ENCODE peak calls at places on chromosome 10, in seven cellular contexts. F is IMR-90, Q is GM23338, H is lung, T is GM23248, X is thyroid gland, S is tibial nerve. C is an unnamed sample. For H3K4me1, the result is how much of the 10 kb centered on the place peaks cover.

GRCh38 chr10:12448729-12449391 is 99.5 kb downstream of the CAMK1D start:
- DNase-seq in T (peak), H (peak), F (peak), Q (no peak), X (peak), S (peak), C (peak)

GRCh38 chr10:127408733-127409132 is 140.4 kb upstream of the NPS start:
- DNase-seq in H (no peak), S (no peak), F (peak), Q (no peak), T (no peak), X (no peak), C (no peak)

GRCh38 chr10:5551531-5552375 is 27.0 kb downstream of the CALML3 start:
- DNase-seq in Q (no peak), F (peak), H (no peak), T (no peak), S (no peak), X (no peak), C (peak)

GRCh38 chr10:124601431-124602120 is 140.0 kb downstream of the LHPP start:
- DNase-seq in F (no peak), T (no peak), S (no peak), Q (no peak), H (no peak), X (peak), C (no peak)

GRCh38 chr10:19977097-19977521 is 160.9 kb downstream of the PLXDC2 start:
- DNase-seq in F (peak), Q (no peak), T (no peak), X (no peak), S (no peak), H (no peak), C (no peak)

GRCh38 chr10:86290933-86291615 is 75.5 kb downstream of the GRID1 start:
- DNase-seq in T (no peak), S (no peak), X (no peak), Q (no peak), F (no peak), H (no peak), C (no peak)

GRCh38 chr10:71059059-71059818 is 153.1 kb upstream of the UNC5B start:
- DNase-seq in F (no peak), Q (peak), T (no peak), H (no peak), S (peak), X (no peak), C (no peak)

GRCh38 chr10:107277591-107277990 is 113.1 kb upstream of the SORCS1 start:
- DNase-seq in H (no peak), F (no peak), X (no peak), S (no peak), Q (no peak), T (no peak), C (no peak)

GRCh38 chr10:114427124-114427852 is 23.0 kb upstream of the AFAP1L2 start:
- DNase-seq in H (no peak), S (no peak), F (no peak), Q (peak), X (no peak), T (no peak), C (no peak)

GRCh38 chr10:100847440-100847839 is 65.3 kb upstream of the SLF2 start:
- DNase-seq in S (no peak), F (peak), Q (no peak), X (no peak), T (peak), H (no peak), C (no peak)

GRCh38 chr10:22158426-22158825 is 59.4 kb downstream of the EBLN1 start:
- DNase-seq in S (no peak), X (peak), Q (no peak), T (no peak), H (no peak), F (no peak), C (no peak)

GRCh38 chr10:112912441-112912911 is 37.6 kb upstream of the TCF7L2 start:
- DNase-seq in T (no peak), X (no peak), F (peak), Q (no peak), S (no peak), H (no peak), C (no peak)

GRCh38 chr10:106980711-106981460 is 183.6 kb downstream of the SORCS1 start:
- DNase-seq in S (no peak), T (no peak), X (peak), Q (no peak), F (no peak), H (no peak), C (no peak)

GRCh38 chr10:24669285-24669861 is 54.3 kb downstream of the ARHGAP21 start:
- DNase-seq in T (no peak), F (no peak), X (no peak), Q (no peak), S (no peak), H (no peak), C (no peak)

GRCh38 chr10:93495654-93496321 is 624 bp upstream of the CEP55 start:
- DNase-seq in X (peak), F (no peak), H (no peak), T (peak), S (no peak), Q (peak), C (peak)

GRCh38 chr10:76202777-76203176 is 771.4 kb downstream of the LRMDA start:
- DNase-seq in X (no peak), H (no peak), Q (no peak), F (peak), S (no peak), T (peak), C (no peak)

GRCh38 chr10:105691811-105692210 is 1050.7 kb downstream of the SORCS3 start:
- DNase-seq in F (no peak), T (no peak), Q (peak), S (peak), H (no peak), X (no peak), C (no peak)

GRCh38 chr10:101367569-101368453 is 13.8 kb downstream of the BTRC start:
- DNase-seq in X (no peak), H (no peak), T (peak), Q (no peak), S (no peak), F (peak), C (no peak)

GRCh38 chr10:22518167-22518724 is 172.9 kb downstream of the SPAG6 start:
- DNase-seq in F (no peak), H (no peak), T (peak), S (no peak), X (no peak), Q (no peak), C (no peak)

GRCh38 chr10:77297370-77297692 is 340.3 kb downstream of the KCNMA1 start:
- DNase-seq in Q (no peak), T (peak), X (no peak), F (peak), S (no peak), H (no peak), C (no peak)

GRCh38 chr10:58436071-58436470 is 50.9 kb downstream of the TFAM start:
- DNase-seq in S (no peak), F (no peak), Q (peak), T (no peak), X (no peak), H (no peak), C (peak)

GRCh38 chr10:37285063-37285462 is 159.7 kb downstream of the ANKRD30A start:
- DNase-seq in S (no peak), T (no peak), H (no peak), Q (no peak), X (no peak), F (no peak), C (no peak)

GRCh38 chr10:9848981-9849380 is 1168.7 kb upstream of the CELF2 start:
- DNase-seq in Q (no peak), F (no peak), T (no peak), S (no peak), H (no peak), X (no peak), C (no peak)

GRCh38 chr10:133608855-133609254 is 17.7 kb downstream of the FRG2B start:
- DNase-seq in X (peak), T (peak), Q (peak), F (no peak), S (no peak), H (no peak), C (no peak)

GRCh38 chr10:123522702-123523312 is 143.3 kb upstream of the GPR26 start:
- DNase-seq in T (no peak), S (no peak), X (no peak), Q (no peak), H (peak), F (no peak), C (no peak)

GRCh38 chr10:107924458-107924857 is 760.0 kb upstream of the SORCS1 start:
- DNase-seq in F (no peak), H (no peak), T (no peak), X (no peak), Q (no peak), S (no peak), C (no peak)

GRCh38 chr10:12588091-12588850 is 238.9 kb downstream of the CAMK1D start:
- DNase-seq in X (no peak), F (no peak), S (no peak), H (no peak), Q (no peak), T (peak), C (peak)

GRCh38 chr10:15348579-15348978 is 22.5 kb downstream of the FAM171A1 start:
- DNase-seq in Q (peak), X (no peak), H (no peak), S (no peak), F (peak), T (peak), C (no peak)

GRCh38 chr10:5510281-5511072 is 11.1 kb upstream of the CALML5 start:
- DNase-seq in F (no peak), H (no peak), S (peak), Q (no peak), T (peak), X (no peak), C (no peak)

GRCh38 chr10:127498081-127498480 is 51.0 kb upstream of the NPS start:
- DNase-seq in T (no peak), S (no peak), Q (no peak), X (no peak), H (no peak), F (no peak), C (no peak)

GRCh38 chr10:28778524-28778923 is 101.2 kb downstream of the BAMBI start:
- DNase-seq in Q (no peak), S (no peak), H (no peak), T (no peak), X (no peak), F (peak), C (no peak)

GRCh38 chr10:35913628-35914027 is 271.5 kb upstream of the FZD8 start:
- DNase-seq in S (no peak), Q (no peak), H (no peak), X (no peak), F (peak), T (peak), C (no peak)

GRCh38 chr10:68471063-68471585 is 649 bp downstream of the DNA2 start:
- DNase-seq in F (no peak), X (no peak), Q (peak), S (no peak), T (no peak), H (no peak), C (no peak)

GRCh38 chr10:48363617-48364355 is 57.3 kb downstream of the MAPK8 start:
- DNase-seq in F (peak), T (peak), S (peak), Q (peak), X (peak), H (peak), C (no peak)

GRCh38 chr10:28545967-28546644 is 13.2 kb downstream of the WAC start:
- DNase-seq in F (no peak), T (no peak), X (no peak), H (no peak), S (no peak), Q (no peak), C (no peak)

GRCh38 chr10:103451091-103451801 is 924 bp downstream of the CALHM2 start:
- DNase-seq in X (peak), Q (no peak), T (peak), H (peak), S (peak), F (no peak), C (peak)

GRCh38 chr10:85995791-85996190 is 370.8 kb downstream of the GRID1 start:
- DNase-seq in T (peak), S (no peak), F (peak), H (peak), Q (peak), X (peak), C (no peak)

GRCh38 chr10:35387768-35388167 is 51.5 kb downstream of the CCNY start:
- DNase-seq in X (no peak), F (peak), Q (no peak), H (no peak), T (peak), S (no peak), C (no peak)

GRCh38 chr10:131269776-131270460 is 41.6 kb downstream of the TCERG1L start:
- DNase-seq in T (no peak), S (no peak), H (no peak), X (peak), Q (no peak), F (no peak), C (no peak)

DNA sequence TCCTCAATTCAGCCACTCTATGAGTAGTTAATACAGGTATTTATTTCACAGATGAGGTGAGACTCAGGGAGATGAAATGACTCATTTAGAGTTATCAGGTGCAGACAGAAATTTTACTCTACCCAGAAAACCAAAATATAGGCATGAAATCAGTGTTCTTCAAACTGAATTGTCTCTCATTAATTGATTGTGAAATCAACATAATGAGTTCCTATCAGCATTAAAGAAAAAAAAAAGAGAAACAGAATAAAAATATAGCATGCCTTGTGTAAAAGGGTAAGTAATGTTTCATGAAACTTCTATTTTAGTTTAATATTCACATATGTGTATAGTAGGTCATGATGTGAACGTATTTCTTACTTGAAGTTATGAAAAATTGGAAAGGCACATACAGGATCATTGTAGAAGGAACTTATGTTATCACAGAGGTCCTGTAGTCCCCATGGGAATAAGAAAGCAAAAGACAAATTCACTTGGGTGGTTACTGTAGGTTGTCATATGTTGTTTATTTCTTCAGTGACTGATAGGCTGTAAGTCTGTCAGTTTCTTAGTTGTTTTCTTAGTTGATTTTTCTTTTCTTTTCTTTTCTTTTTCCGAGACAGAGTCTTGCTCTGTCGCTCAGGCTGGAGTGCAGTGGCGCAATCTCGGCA is 47.5 kb downstream of the KAT6B start:
- DNase-seq in Q (no peak), F (peak), T (no peak), X (no peak), H (no peak), S (no peak), C (no peak)
- H3K4me1 ChIP-seq in Q (under half), F (under half), T (under half), X (under half), H (under half), S (under half), C (under half)

DNA sequence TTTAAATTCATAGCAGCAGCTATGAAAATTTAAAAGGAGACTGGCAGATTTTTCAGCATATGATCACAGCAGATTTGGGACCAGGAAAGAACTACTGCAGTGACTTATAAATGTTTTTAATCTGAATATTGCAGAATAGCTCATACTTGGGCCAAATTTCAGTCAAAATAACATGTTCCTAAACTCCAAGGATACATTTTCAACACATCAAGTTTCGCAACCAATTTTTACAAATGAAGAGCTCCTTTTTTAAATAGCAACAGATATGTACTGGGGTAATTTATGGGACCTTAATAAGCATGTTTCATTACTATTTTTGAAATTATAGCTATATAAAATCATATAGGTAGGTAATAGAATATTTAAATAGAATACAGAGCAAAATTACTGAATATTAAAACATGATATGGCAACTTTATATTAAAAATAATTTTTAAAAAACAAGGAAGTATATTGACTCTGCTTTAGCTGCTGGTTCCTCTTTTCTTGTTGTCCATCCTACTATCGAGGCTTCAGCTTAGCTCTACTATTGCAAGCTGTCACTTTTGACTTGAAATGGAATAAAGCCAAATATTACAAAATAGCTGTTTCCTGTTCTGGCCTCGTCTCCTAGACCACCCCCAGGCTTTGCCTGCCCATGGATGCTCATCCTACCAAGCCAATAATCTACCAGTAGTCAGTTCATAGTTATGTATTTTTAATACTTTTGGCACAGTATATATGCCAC is 123.1 kb downstream of the NRBF2 start:
- DNase-seq in Q (no peak), X (no peak), S (no peak), T (peak), F (no peak), H (no peak), C (no peak)
- H3K4me1 ChIP-seq in Q (half or more), X (under half), S (half or more), T (under half), F (under half), H (under half), C (half or more)

GRCh38 chr10:60271319-60272040 is 118.2 kb downstream of the ANK3 start:
- DNase-seq in S (no peak), Q (no peak), X (no peak), T (no peak), H (no peak), F (no peak), C (no peak)
- H3K4me1 ChIP-seq in S (under half), Q (under half), X (under half), T (under half), H (under half), F (under half), C (under half)

DNA sequence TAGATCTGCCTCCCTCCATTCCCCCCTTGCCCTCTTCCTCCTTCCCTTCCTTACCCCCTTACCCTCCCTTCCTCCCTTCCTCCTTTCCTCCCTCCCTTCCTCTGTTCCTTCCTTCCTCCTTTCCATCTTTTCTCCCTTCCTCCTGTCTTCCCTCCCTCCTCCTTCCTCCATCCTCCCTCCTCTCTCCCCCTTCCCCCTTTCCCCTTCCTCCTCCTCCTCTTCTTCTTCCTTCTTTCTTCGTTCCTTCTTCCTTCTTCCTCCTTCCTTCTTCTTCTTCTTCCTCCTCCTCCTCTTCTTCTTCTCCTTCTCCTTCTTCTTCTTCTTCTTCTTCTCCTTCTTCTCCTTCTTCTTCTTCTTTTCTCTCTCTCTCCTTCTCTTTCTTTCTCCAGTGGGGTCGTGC is 57.9 kb downstream of the MRC1 start:
- DNase-seq in S (no peak), Q (no peak), X (no peak), T (no peak), H (no peak), F (no peak), C (no peak)
- H3K4me1 ChIP-seq in S (under half), Q (under half), X (under half), T (under half), H (under half), F (under half), C (under half)

DNA sequence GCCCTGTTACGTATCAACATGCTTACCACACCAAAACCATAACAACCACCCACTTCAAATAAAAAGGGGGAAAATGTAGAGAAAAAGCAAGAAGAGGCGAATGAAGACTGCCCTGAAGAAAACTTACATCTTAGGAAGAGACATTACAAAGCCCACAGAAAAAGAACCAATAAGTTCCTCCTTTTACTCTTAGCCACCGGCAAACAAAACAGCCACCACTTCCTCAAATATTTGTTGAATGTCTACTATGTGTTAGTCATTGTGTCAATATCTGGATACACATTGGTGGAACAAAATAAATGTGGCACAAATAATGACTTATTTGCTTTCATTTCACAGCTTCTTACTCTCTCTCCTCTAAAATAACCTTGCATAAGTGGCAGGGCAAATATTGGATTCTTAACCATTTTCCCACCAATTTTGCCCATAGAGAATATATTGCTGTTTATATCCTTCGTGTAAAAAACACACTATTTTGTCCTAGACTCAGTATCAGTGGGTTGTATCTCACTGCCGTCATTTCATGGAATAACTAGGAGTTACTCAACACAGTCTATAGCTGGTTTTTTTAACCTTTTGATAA is 106.8 kb downstream of the ANK3 start:
- DNase-seq in H (peak), Q (no peak), F (peak), S (no peak), X (no peak), T (peak), C (no peak)
- H3K4me1 ChIP-seq in H (under half), Q (under half), F (under half), S (under half), X (under half), T (under half), C (under half)

DNA sequence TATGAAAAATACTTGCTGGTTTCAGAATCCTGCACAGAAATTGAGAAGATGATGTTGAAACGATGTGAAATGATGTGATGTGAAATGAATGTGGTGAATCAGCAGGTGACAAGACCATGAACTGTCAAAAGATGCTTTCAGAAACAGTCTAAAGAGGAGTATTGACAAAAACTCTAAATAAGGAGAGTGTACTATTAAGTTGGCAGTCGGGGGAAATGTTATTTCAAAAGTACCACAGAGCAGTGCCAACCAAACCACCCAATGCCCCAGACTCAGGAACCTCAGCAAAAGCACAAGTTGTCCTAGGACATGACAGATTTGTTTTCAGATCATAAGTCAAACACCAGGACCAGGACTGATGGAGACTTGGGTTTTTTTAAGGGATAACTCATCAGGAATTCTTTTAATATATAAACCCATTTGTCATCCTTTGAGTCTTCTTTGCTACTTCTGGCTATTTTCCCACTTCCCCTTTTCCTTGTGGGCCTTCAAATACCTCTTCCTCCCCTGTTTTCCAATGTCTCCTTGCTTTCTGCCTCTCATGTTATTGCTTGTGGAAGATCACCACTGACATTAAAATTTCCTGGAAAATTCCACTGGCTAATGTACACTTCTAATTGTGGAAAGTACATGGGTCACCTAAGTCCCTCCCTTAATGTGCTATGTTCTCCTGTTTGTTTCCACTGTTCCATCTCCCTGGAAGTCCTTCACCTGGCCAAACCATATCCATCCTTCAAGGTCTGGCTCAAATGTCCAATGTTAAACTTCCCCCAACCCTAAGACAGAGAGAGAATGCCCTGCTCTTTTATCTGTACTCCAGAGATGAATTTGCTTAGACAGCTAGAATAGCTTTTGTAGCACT is 10.2 kb upstream of the PPP1R3C start:
- DNase-seq in X (no peak), H (no peak), T (peak), S (no peak), Q (no peak), F (peak), C (no peak)
- H3K4me1 ChIP-seq in X (under half), H (under half), T (under half), S (under half), Q (under half), F (under half), C (under half)